ENCODE peak calls at places on chromosomes 5 and 9, in nine cellular contexts. D, Q, E, H, F, A, N, Z and C are unnamed samples.

GRCh38 chr9:131747352-131747751 is 7.5 kb upstream of the RAPGEF1 start:
- DNase-seq in E (peak; percentile 75), H (peak; percentile 81), Q (no peak), F (peak; percentile 76), Z (peak; percentile 29), D (no peak), A (peak; percentile 61), N (peak; percentile 51), C (peak; percentile 73)

GRCh38 chr9:126463426-126463825 is 136.8 kb downstream of the MVB12B start:
- DNase-seq in Q (no peak), F (no peak), E (no peak), Z (no peak), H (no peak), N (no peak), A (no peak), D (no peak), C (no peak)

GRCh38 chr5:90948969-90949368 is 390.4 kb downstream of the ADGRV1 start:
- DNase-seq in N (no peak), Z (no peak), A (no peak), D (no peak), E (no peak), H (no peak), Q (no peak), F (no peak), C (no peak)

GRCh38 chr5:58775699-58776098 is 192.8 kb downstream of the RAB3C start:
- DNase-seq in Z (no peak), D (no peak), Q (no peak), A (no peak), H (no peak), F (no peak), E (no peak), N (no peak), C (no peak)

GRCh38 chr9:129972816-129973215 is 70.2 kb downstream of the FNBP1 start:
- DNase-seq in N (no peak), E (no peak), H (no peak), Z (no peak), D (no peak), F (no peak), A (peak; percentile 67), Q (no peak), C (no peak)

GRCh38 chr9:135017916-135018915 is 69.3 kb upstream of the OLFM1 start:
- DNase-seq in H (no peak), Q (no peak), N (no peak), Z (no peak), D (no peak), F (no peak), A (no peak), E (no peak), C (no peak)

GRCh38 chr5:1950096-1950707 is 67.5 kb upstream of the IRX4 start:
- DNase-seq in D (no peak), Z (no peak), A (no peak), N (no peak), E (no peak), F (no peak), H (no peak), Q (no peak), C (no peak)

GRCh38 chr9:106773750-106774149 is 89.2 kb upstream of the ZNF462 start:
- DNase-seq in H (no peak), Z (no peak), D (peak; percentile 50), E (no peak), N (no peak), Q (no peak), A (no peak), F (no peak), C (peak; percentile 80)

GRCh38 chr9:127869310-127870152 is 7.9 kb downstream of the AK1 start:
- DNase-seq in Z (peak; percentile 95), N (peak; percentile 76), E (peak; percentile 74), Q (peak; percentile 91), F (peak; percentile 89), D (peak; percentile 95), A (peak; percentile 64), H (peak; percentile 87), C (peak; percentile 80)

GRCh38 chr5:130885027-130885426 is 280.0 kb downstream of the HINT1 start:
- DNase-seq in F (no peak), A (no peak), H (no peak), N (no peak), E (no peak), Q (no peak), Z (no peak), D (no peak), C (no peak)

GRCh38 chr9:20940447-20941176 is 90.8 kb downstream of the HACD4 start:
- DNase-seq in F (no peak), Q (no peak), E (peak; percentile 28), N (no peak), D (no peak), H (peak; percentile 5), A (no peak), Z (no peak), C (no peak)

GRCh38 chr5:35442916-35443639 is 174.6 kb upstream of the SPEF2 start:
- DNase-seq in A (no peak), D (no peak), H (no peak), E (no peak), Q (no peak), F (no peak), Z (no peak), N (no peak), C (no peak)

GRCh38 chr5:66223637-66224036 is 79.5 kb downstream of the SREK1 start:
- DNase-seq in E (peak; percentile 42), A (no peak), D (no peak), Q (no peak), H (peak; percentile 45), F (no peak), N (no peak), Z (peak; percentile 27), C (peak; percentile 20)

GRCh38 chr9:121292801-121293241 is 24.9 kb downstream of the GSN start:
- DNase-seq in F (no peak), N (no peak), Q (no peak), Z (no peak), A (no peak), H (no peak), E (no peak), D (no peak), C (no peak)

GRCh38 chr9:18463991-18464390 is 10.0 kb upstream of the ADAMTSL1 start:
- DNase-seq in H (peak; percentile 46), Z (no peak), A (no peak), N (peak; percentile 45), Q (no peak), E (peak; percentile 38), F (no peak), D (peak; percentile 20), C (peak; percentile 76)

GRCh38 chr9:96029722-96030515 is 154.4 kb downstream of the ERCC6L2 start:
- DNase-seq in E (no peak), D (no peak), N (no peak), Q (no peak), F (no peak), Z (no peak), H (no peak), A (no peak), C (no peak)

GRCh38 chr5:60687927-60688720 is 11.8 kb downstream of the DEPDC1B start:
- DNase-seq in D (peak; percentile 45), F (no peak), N (peak; percentile 55), Z (peak; percentile 66), H (peak; percentile 73), A (no peak), E (peak; percentile 76), Q (no peak), C (peak; percentile 80)
- TF ChIP-seq CTCF in D (no peak), F (peak; percentile 2), N (peak; percentile 56), Z (peak; percentile 69), H (peak; percentile 55), A (peak; percentile 39), E (peak; percentile 60), Q (no peak), C (peak; percentile 51)

DNA sequence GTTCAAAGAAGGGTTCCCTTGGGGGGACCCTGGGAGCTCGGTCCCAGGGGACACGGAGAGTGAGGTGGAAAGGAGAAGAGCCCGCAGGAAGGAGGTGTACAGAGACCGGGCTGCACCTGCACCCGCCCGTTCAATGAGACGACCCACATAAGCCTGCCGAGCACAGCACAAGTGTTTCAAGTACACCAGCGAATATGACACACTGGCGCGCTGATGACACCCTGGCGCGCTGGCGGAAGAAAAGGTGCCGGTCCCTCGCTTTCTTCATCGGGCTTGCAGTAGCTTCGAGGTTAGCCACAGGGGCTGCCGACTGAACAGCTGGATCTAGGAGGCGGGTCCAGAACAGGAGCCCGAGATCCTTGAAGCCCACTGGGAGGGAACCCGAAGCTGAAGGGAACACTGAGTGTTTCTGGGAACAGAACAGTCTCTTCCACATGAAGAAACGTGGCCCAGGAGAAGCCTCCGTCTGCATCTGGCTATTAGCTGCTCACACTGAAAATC is 1.4 kb downstream of the TBC1D9B start:
- DNase-seq in A (no peak), E (no peak), Q (no peak), F (peak; percentile 78), Z (no peak), H (peak; percentile 13), N (peak; percentile 4), D (no peak), C (no peak)
- TF ChIP-seq CTCF in A (no peak), E (no peak), Q (no peak), F (no peak), Z (no peak), H (no peak), N (no peak), D (no peak), C (no peak)

GRCh38 chr5:92887254-92887653 is 693.8 kb downstream of the NR2F1-AS1 start:
- DNase-seq in N (no peak), A (no peak), E (no peak), H (no peak), F (no peak), D (no peak), Q (no peak), Z (no peak), C (no peak)

GRCh38 chr5:92886751-92887150 is 694.3 kb downstream of the NR2F1-AS1 start:
- DNase-seq in N (no peak), F (no peak), E (no peak), Z (no peak), A (no peak), Q (no peak), H (no peak), D (no peak), C (no peak)

GRCh38 chr5:92889140-92889539 is 691.9 kb downstream of the NR2F1-AS1 start:
- DNase-seq in Q (no peak), A (no peak), F (no peak), D (no peak), Z (no peak), H (no peak), N (no peak), E (no peak), C (no peak)

GRCh38 chr5:92884464-92884863 is 696.6 kb downstream of the NR2F1-AS1 start:
- DNase-seq in Q (no peak), N (no peak), E (no peak), Z (no peak), F (no peak), D (no peak), A (no peak), H (no peak), C (no peak)

DNA sequence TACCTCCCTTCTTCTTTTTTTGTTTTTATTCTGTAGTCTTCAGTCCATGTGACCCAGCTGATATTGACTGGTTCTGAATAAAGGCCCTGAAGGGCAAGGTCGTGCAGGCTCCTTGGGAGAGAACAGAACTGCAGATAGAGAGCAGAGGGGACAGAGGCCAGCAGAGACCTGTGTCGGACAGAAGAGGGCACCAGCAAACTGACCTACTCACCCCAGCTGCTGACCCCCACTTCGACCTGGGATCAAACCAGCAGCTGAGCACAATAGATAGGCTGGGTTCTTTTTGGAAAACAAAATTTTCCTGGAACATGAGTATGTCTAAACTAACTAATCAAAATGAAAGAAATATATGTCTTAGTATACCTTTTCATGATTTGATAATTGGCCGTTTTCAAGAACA is 695.1 kb downstream of the NR2F1-AS1 start:
- DNase-seq in Z (peak; percentile 14), D (no peak), Q (no peak), H (no peak), A (no peak), F (no peak), E (no peak), N (no peak), C (no peak)
- TF ChIP-seq CTCF in Z (peak; percentile 34), D (no peak), Q (no peak), H (peak; percentile 12), A (peak; percentile 20), F (no peak), E (no peak), N (peak; percentile 16), C (no peak)

GRCh38 chr5:132489871-132490483 is 596 bp downstream of the IRF1 start:
- DNase-seq in N (no peak), Q (peak; percentile 50), H (peak; percentile 36), D (peak; percentile 43), E (peak; percentile 56), F (no peak), Z (peak; percentile 53), A (no peak), C (peak; percentile 30)
- TF ChIP-seq CTCF in N (no peak), Q (peak; percentile 45), H (no peak), D (peak; percentile 52), E (no peak), F (no peak), Z (no peak), A (no peak), C (no peak)